ENCODE peak calls at places on chromosomes 7 and 10, in eight cellular contexts. B is tibial artery, G is Peyer's patch, D is colonic mucosa, S is upper lobe of right lung, E is cardiac fibroblast, V is fibroblast of lung, F is sigmoid colon. Q is an unnamed sample.

GRCh38 chr10:93435621-93436385 is 46.3 kb downstream of the MYOF start:
- DNase-seq in B (no peak), G (no peak), D (no peak), S (no peak), E (peak), V (peak), F (peak), Q (peak)

GRCh38 chr7:69457912-69458491 is 140.3 kb upstream of the AUTS2 start:
- DNase-seq in B (no peak), G (no peak), D (no peak), S (no peak), E (peak), V (no peak), F (no peak), Q (no peak)

GRCh38 chr7:1192171-1192676 is 32.2 kb upstream of the ZFAND2A start:
- DNase-seq in B (no peak), G (no peak), D (no peak), S (no peak), E (peak), V (peak), F (no peak), Q (peak)

GRCh38 chr10:115711306-115711705 is 561.7 kb downstream of the GFRA1 start:
- DNase-seq in B (no peak), G (no peak), D (no peak), S (no peak), E (no peak), V (no peak), F (no peak), Q (no peak)

GRCh38 chr7:158812684-158813083 is 16.6 kb downstream of the ESYT2 start:
- DNase-seq in B (no peak), G (peak), D (no peak), S (no peak), E (no peak), V (no peak), F (no peak), Q (no peak)

GRCh38 chr7:8536431-8536830 is 103.0 kb downstream of the NXPH1 start:
- DNase-seq in B (no peak), G (no peak), D (no peak), S (no peak), E (no peak), V (no peak), F (no peak), Q (no peak)

GRCh38 chr7:132490474-132490873 is 85.8 kb downstream of the PLXNA4 start:
- DNase-seq in B (no peak), G (no peak), D (no peak), S (no peak), E (no peak), V (no peak), F (no peak), Q (no peak)

GRCh38 chr10:124992462-124993344 is 50.8 kb downstream of the ZRANB1 start:
- DNase-seq in B (peak), G (peak), D (peak), S (peak), E (peak), V (peak), F (peak), Q (peak)

GRCh38 chr10:58967551-58968418 is 208.7 kb upstream of the PHYHIPL start:
- DNase-seq in B (no peak), G (peak), D (no peak), S (peak), E (no peak), V (no peak), F (no peak), Q (no peak)

GRCh38 chr7:95794917-95795515 is 22.7 kb downstream of the DYNC1I1 start:
- DNase-seq in B (no peak), G (no peak), D (no peak), S (no peak), E (peak), V (peak), F (no peak), Q (peak)

GRCh38 chr7:26429168-26429567 is 137.5 kb downstream of the SNX10 start:
- DNase-seq in B (no peak), G (no peak), D (no peak), S (no peak), E (no peak), V (no peak), F (no peak), Q (no peak)

GRCh38 chr7:83248000-83248399 is 85.3 kb upstream of the PCLO start:
- DNase-seq in B (no peak), G (no peak), D (no peak), S (no peak), E (no peak), V (peak), F (no peak), Q (no peak)

GRCh38 chr7:128883622-128884549 is 21.2 kb downstream of the ATP6V1F start:
- DNase-seq in B (peak), G (peak), D (peak), S (peak), E (peak), V (peak), F (peak), Q (peak)

GRCh38 chr7:106190589-106191330 is 78.6 kb upstream of the SYPL1 start:
- DNase-seq in B (no peak), G (no peak), D (no peak), S (no peak), E (no peak), V (no peak), F (no peak), Q (no peak)

GRCh38 chr7:75039166-75039565 is 34.4 kb downstream of the RCC1L start:
- DNase-seq in B (no peak), G (no peak), D (no peak), S (no peak), E (no peak), V (no peak), F (no peak), Q (no peak)

GRCh38 chr7:135726911-135727673 is 894 bp downstream of the SLC13A4 start:
- DNase-seq in B (no peak), G (peak), D (no peak), S (no peak), E (no peak), V (no peak), F (no peak), Q (no peak)

GRCh38 chr10:122163182-122164027 is 107.7 kb upstream of the BTBD16 start:
- DNase-seq in B (no peak), G (no peak), D (no peak), S (peak), E (peak), V (peak), F (no peak), Q (no peak)

GRCh38 chr10:71873582-71874182 is 22.6 kb upstream of the PSAP start:
- DNase-seq in B (no peak), G (no peak), D (no peak), S (no peak), E (no peak), V (no peak), F (no peak), Q (no peak)

GRCh38 chr10:17736223-17736622 is 15.8 kb upstream of the TMEM236 start:
- DNase-seq in B (no peak), G (no peak), D (no peak), S (no peak), E (no peak), V (no peak), F (no peak), Q (no peak)

GRCh38 chr10:69124558-69125121 is 662 bp downstream of the VPS26A start:
- DNase-seq in B (peak), G (peak), D (peak), S (peak), E (peak), V (peak), F (no peak), Q (peak)

GRCh38 chr7:13159467-13160184 is 472.2 kb downstream of the ARL4A start:
- DNase-seq in B (no peak), G (no peak), D (no peak), S (no peak), E (no peak), V (no peak), F (no peak), Q (no peak)

GRCh38 chr10:22992075-22992474 is 64.2 kb downstream of the ARMC3 start:
- DNase-seq in B (no peak), G (no peak), D (no peak), S (no peak), E (no peak), V (no peak), F (no peak), Q (no peak)

GRCh38 chr10:69839696-69840345 is 38.1 kb downstream of the COL13A1 start:
- DNase-seq in B (no peak), G (no peak), D (no peak), S (no peak), E (peak), V (peak), F (no peak), Q (peak)

GRCh38 chr7:2525161-2525930 is 5.8 kb downstream of the LFNG start:
- DNase-seq in B (no peak), G (no peak), D (no peak), S (no peak), E (no peak), V (no peak), F (no peak), Q (no peak)

GRCh38 chr7:116628971-116629586 is 42.9 kb upstream of the MET start:
- DNase-seq in B (peak), G (peak), D (no peak), S (no peak), E (peak), V (no peak), F (peak), Q (peak)

GRCh38 chr10:33333260-33334169 is 952 bp downstream of the NRP1 start:
- DNase-seq in B (no peak), G (peak), D (peak), S (no peak), E (no peak), V (no peak), F (no peak), Q (peak)

GRCh38 chr10:44044549-44044948 is 340.3 kb downstream of the CXCL12 start:
- DNase-seq in B (no peak), G (no peak), D (no peak), S (no peak), E (no peak), V (no peak), F (no peak), Q (no peak)
- TF ChIP-seq CTCF in B (no peak), G (no peak), D (no peak), S (no peak), E (no peak), V (no peak), F (no peak), Q (no peak)

DNA sequence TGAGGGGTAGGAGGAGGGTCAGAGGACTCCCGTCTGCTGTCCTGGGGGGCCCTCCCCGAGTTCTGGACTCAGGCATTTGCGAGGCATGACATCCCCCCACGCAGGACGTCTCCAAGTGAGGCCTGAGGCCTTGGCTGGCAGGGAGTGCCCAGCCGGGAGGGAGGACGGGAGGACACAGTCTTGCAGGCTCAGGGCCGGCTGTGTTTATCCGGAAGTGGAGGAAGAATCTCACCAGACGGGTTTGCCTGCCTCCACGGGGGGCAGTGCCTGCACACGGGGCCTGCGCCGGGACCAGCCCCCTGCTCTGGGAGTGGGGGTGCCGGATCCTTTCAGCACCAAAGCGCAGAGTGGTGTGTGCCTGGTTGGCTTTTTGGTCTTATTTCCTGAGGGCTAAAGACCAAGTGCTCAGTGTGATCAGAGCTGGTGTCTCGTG is 10.9 kb downstream of the PWWP2B start:
- DNase-seq in B (no peak), G (peak), D (peak), S (peak), E (peak), V (peak), F (peak), Q (peak)
- H3K4me3 ChIP-seq in B (peak), G (peak), D (peak), S (peak), E (no peak), V (no peak), F (peak), Q (no peak)

GRCh38 chr7:31318308-31318707 is 22.2 kb downstream of the NEUROD6 start:
- DNase-seq in B (no peak), G (no peak), D (no peak), S (no peak), E (no peak), V (no peak), F (no peak), Q (no peak)
- TF ChIP-seq CTCF in B (no peak), G (no peak), D (no peak), S (no peak), E (no peak), V (no peak), F (no peak), Q (no peak)

GRCh38 chr7:77796109-77796508 is 2.1 kb downstream of the TMEM60 start:
- DNase-seq in B (no peak), G (no peak), D (no peak), S (no peak), E (no peak), V (no peak), F (no peak), Q (no peak)
- H3K4me3 ChIP-seq in B (no peak), G (no peak), D (no peak), S (no peak), E (no peak), V (peak), F (no peak), Q (no peak)

GRCh38 chr7:42071372-42072261 is 165.4 kb downstream of the GLI3 start:
- DNase-seq in B (no peak), G (no peak), D (no peak), S (no peak), E (peak), V (peak), F (no peak), Q (peak)
- TF ChIP-seq CTCF in B (no peak), G (no peak), D (no peak), S (peak), E (peak), V (no peak), F (no peak), Q (peak)

GRCh38 chr7:79949778-79950177 is 184.9 kb upstream of the GNAI1 start:
- DNase-seq in B (no peak), G (no peak), D (no peak), S (no peak), E (no peak), V (no peak), F (no peak), Q (no peak)
- H3K4me3 ChIP-seq in B (no peak), G (no peak), D (no peak), S (no peak), E (no peak), V (no peak), F (no peak), Q (no peak)

GRCh38 chr7:151632750-151633515 is 113.2 kb upstream of the RHEB start:
- DNase-seq in B (peak), G (peak), D (peak), S (peak), E (peak), V (peak), F (peak), Q (peak)

GRCh38 chr7:151631968-151632749 is 112.5 kb upstream of the RHEB start:
- DNase-seq in B (peak), G (peak), D (peak), S (peak), E (peak), V (peak), F (peak), Q (peak)

GRCh38 chr7:151630349-151630748 is 110.7 kb upstream of the RHEB start:
- DNase-seq in B (no peak), G (no peak), D (no peak), S (no peak), E (no peak), V (no peak), F (no peak), Q (no peak)

GRCh38 chr7:151629873-151630272 is 110.2 kb upstream of the RHEB start:
- DNase-seq in B (no peak), G (no peak), D (no peak), S (no peak), E (no peak), V (no peak), F (no peak), Q (no peak)

DNA sequence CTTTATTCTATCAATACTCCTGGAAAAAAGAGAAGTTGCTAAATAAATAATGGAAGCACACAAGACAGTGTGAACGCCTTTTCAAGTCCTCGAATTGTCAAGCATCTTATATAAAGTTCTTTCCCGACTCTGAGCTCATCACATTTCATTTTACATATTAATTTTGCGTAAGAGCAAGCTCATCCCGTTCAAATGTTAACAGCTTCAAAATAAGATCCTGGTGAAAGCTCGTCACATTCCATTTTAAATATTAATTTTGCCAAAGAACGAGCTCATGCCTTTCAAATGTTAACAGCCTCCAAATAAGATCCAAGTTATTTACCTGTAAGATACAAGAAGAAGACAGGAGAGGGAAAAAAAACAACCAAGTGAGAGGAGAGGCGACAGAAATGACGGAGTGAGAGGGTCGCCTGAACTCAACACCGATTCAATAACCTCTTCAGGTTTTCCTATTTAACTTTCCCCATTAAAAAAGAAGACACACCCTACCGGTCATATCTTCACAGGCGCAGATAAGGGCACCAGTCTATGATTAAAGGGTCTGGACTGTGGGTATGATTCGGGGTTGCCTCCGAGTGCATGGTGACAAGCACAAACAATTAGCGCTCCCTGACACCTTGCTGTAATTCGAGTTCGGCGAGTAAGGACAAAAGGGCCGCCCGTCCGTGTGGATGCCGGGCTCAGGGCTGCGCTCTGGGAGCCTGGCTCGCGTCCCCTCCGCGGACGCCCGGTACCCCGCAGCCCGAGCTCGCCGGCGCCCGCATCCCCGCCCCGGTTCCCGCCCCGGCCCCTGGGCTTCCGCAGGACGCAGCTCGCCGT is 111.7 kb upstream of the RHEB start:
- DNase-seq in B (no peak), G (peak), D (peak), S (no peak), E (no peak), V (peak), F (peak), Q (peak)
- TF ChIP-seq CTCF in B (no peak), G (peak), D (no peak), S (no peak), E (peak), V (no peak), F (peak), Q (peak)

GRCh38 chr7:74030861-74031260 is 2.9 kb downstream of the ELN start:
- DNase-seq in B (no peak), G (no peak), D (no peak), S (no peak), E (no peak), V (no peak), F (no peak), Q (no peak)

GRCh38 chr7:74029991-74030415 is 2.0 kb downstream of the ELN start:
- DNase-seq in B (no peak), G (no peak), D (no peak), S (no peak), E (no peak), V (no peak), F (no peak), Q (no peak)

GRCh38 chr7:74028321-74028812 is 394 bp downstream of the ELN start:
- DNase-seq in B (no peak), G (no peak), D (no peak), S (no peak), E (no peak), V (no peak), F (no peak), Q (no peak)

GRCh38 chr7:74027683-74028320 is at the start of gene ELN:
- DNase-seq in B (peak), G (peak), D (peak), S (peak), E (peak), V (peak), F (peak), Q (peak)

DNA sequence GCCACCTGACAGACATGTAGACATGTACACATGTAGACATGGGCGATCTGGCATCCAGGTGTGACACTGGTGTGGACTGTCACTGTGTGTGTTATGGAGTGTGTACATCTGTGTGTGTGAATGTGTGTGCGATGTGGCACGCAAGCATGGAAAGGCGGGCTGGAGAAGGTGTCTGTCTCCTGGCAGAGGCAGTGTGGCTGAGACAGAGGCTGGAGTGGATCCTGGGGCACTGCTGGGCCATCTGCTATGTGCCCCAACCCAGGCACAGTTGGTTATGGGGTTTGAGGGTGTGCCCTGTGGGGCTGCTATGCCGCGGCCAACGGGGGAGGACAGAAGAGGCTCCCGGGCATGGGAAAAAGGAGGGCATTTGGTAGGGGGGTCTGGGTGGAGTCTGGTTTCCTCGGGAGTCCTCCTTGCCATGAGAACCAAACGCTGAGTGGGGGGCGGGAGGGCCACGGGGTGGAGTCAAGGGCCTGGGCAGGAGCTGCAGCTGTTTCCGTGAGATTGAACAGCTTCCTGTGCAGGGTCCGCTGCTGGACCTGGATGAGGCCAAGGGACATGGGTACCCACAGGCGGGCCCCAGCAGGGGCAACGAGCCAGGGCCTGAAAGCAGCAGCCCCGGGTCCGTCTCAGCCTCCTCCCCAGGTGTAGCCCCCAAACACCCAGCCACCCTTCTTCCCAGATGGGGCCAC is 1.3 kb downstream of the ELN start:
- DNase-seq in B (peak), G (no peak), D (no peak), S (no peak), E (no peak), V (no peak), F (no peak), Q (no peak)
- H3K4me3 ChIP-seq in B (peak), G (peak), D (peak), S (peak), E (no peak), V (peak), F (peak), Q (no peak)

Q was measured in choroid plexus epithelial cell.